ENCODE peak calls at places on chromosomes 7 and 10, in four cellular contexts. J is NCI-H460, B is Right ventricle myocardium inferior, W is A673. P is an unnamed sample.

GRCh38 chr7:111098011-111098925 is 7.3 kb downstream of the LRRN3 start:
- DNase-seq in W (peak; percentile 63), J (peak; percentile 23), B (no peak), P (peak; percentile 65)

GRCh38 chr7:143345428-143345900 is 17.0 kb downstream of the FAM131B start:
- DNase-seq in B (peak; percentile 89), J (peak; percentile 34), W (peak; percentile 26), P (peak; percentile 82)

GRCh38 chr7:36276428-36277246 is 113.0 kb upstream of the ANLN start:
- DNase-seq in J (no peak), W (no peak), B (no peak), P (no peak)

GRCh38 chr10:129096340-129096984 is 370.6 kb upstream of the MGMT start:
- DNase-seq in J (no peak), W (peak; percentile 60), B (no peak), P (no peak)

GRCh38 chr10:121532465-121532864 is 65.8 kb downstream of the FGFR2 start:
- DNase-seq in J (no peak), B (no peak), W (no peak), P (no peak)

GRCh38 chr10:45513586-45513985 is 139.6 kb downstream of the ALOX5 start:
- DNase-seq in B (no peak), W (no peak), J (no peak), P (no peak)

GRCh38 chr10:10067644-10068043 is 950.0 kb upstream of the CELF2 start:
- DNase-seq in B (no peak), J (no peak), W (no peak), P (no peak)

GRCh38 chr10:15344876-15345285 is 26.2 kb downstream of the FAM171A1 start:
- DNase-seq in J (peak; percentile 40), W (peak; percentile 87), B (no peak), P (no peak)

GRCh38 chr10:88457680-88458079 is 125.4 kb downstream of the RNLS start:
- DNase-seq in J (no peak), W (no peak), B (no peak), P (peak; percentile 7)

GRCh38 chr10:75146780-75147179 is 35.3 kb downstream of the SAMD8 start:
- DNase-seq in W (no peak), J (no peak), B (no peak), P (no peak)

GRCh38 chr7:137687556-137688280 is 159.1 kb downstream of the DGKI start:
- DNase-seq in W (no peak), J (no peak), B (no peak), P (no peak)

GRCh38 chr10:1530871-1531517 is 206.3 kb downstream of the ADARB2 start:
- DNase-seq in W (no peak), B (no peak), J (no peak), P (no peak)

GRCh38 chr7:5709347-5709950 is 72.0 kb downstream of the RNF216 start:
- DNase-seq in B (no peak), W (no peak), J (no peak), P (no peak)

GRCh38 chr7:44195901-44196300 is 4.9 kb upstream of the YKT6 start:
- DNase-seq in J (no peak), W (no peak), B (no peak), P (no peak)

GRCh38 chr7:151209588-151209987 is 700 bp downstream of the H2BK1 start:
- DNase-seq in W (no peak), J (no peak), B (no peak), P (peak; percentile 50)

GRCh38 chr10:6300106-6300783 is 97.5 kb downstream of the PFKFB3 start:
- DNase-seq in B (no peak), J (no peak), W (peak; percentile 43), P (no peak)

GRCh38 chr10:103254538-103255325 is 9.0 kb downstream of the RPEL1 start:
- DNase-seq in B (no peak), J (no peak), W (no peak), P (no peak)

GRCh38 chr7:133290041-133290440 is 37.2 kb downstream of the EXOC4 start:
- DNase-seq in J (no peak), W (no peak), B (no peak), P (no peak)

GRCh38 chr10:47277352-47278151 is 22.4 kb upstream of the GDF10 start:
- DNase-seq in W (no peak), B (no peak), J (no peak), P (no peak)

GRCh38 chr10:6221192-6221940 is 18.6 kb downstream of the PFKFB3 start:
- DNase-seq in W (no peak), J (no peak), B (no peak), P (no peak)

GRCh38 chr7:106486331-106486730 is 174.6 kb downstream of the CCDC71L start:
- DNase-seq in W (no peak), B (no peak), J (no peak), P (no peak)

GRCh38 chr7:86653919-86654659 is 10.4 kb downstream of the GRM3 start:
- DNase-seq in J (no peak), W (peak; percentile 33), B (no peak), P (no peak)

GRCh38 chr7:114356133-114356532 is 58.5 kb upstream of the FOXP2 start:
- DNase-seq in B (no peak), J (no peak), W (no peak), P (no peak)

GRCh38 chr7:123346771-123347170 is 147.0 kb upstream of the SLC13A1 start:
- DNase-seq in B (no peak), J (no peak), W (no peak), P (no peak)

GRCh38 chr7:79454325-79454960 is 976 bp upstream of the MAGI2 start:
- DNase-seq in B (no peak), J (no peak), W (peak; percentile 1), P (peak; percentile 53)

GRCh38 chr7:6227294-6227846 is 45.1 kb downstream of the CYTH3 start:
- DNase-seq in J (no peak), B (no peak), W (peak; percentile 76), P (no peak)

GRCh38 chr10:132183046-132183445 is 3.7 kb upstream of the DPYSL4 start:
- DNase-seq in B (no peak), W (no peak), J (no peak), P (no peak)

GRCh38 chr10:58360412-58361004 is 24.7 kb upstream of the TFAM start:
- DNase-seq in B (no peak), J (no peak), W (no peak), P (no peak)

P was measured in NCI-H82.